ENCODE peak calls at places on chromosomes 13 and 19, in eight cellular contexts. B is heart right ventricle, V is mesendoderm, H is GM23248, E is keratinocyte, U is PC-9, I is gastrocnemius medialis, C is AG04450. K is an unnamed sample.

GRCh38 chr19:30701178-30701577 is 329.0 kb downstream of the ZNF536 start:
- DNase-seq in U (no peak), C (no peak), V (no peak), I (no peak), H (no peak), E (no peak), B (no peak), K (no peak)

GRCh38 chr19:49107625-49108459 is 6.3 kb upstream of the LIN7B start:
- DNase-seq in E (no peak), U (no peak), H (no peak), B (no peak), I (no peak), C (no peak), V (no peak), K (no peak)

GRCh38 chr13:28466151-28466550 is 28.8 kb downstream of the FLT1 start:
- DNase-seq in E (no peak), C (no peak), I (no peak), B (no peak), U (no peak), V (no peak), H (no peak), K (no peak)

GRCh38 chr13:70098669-70099068 is 9.0 kb upstream of the ATXN8OS start:
- DNase-seq in C (no peak), E (no peak), I (no peak), B (no peak), V (no peak), H (peak), U (no peak), K (no peak)

GRCh38 chr13:51823351-51823750 is 19.4 kb upstream of the DHRS12 start:
- DNase-seq in E (no peak), H (no peak), U (no peak), B (no peak), V (no peak), I (no peak), C (no peak), K (no peak)

GRCh38 chr19:55080121-55080914 is 4.6 kb downstream of the EPS8L1 start:
- DNase-seq in B (peak), E (peak), I (no peak), V (peak), C (peak), U (no peak), H (peak), K (no peak)

GRCh38 chr13:46804391-46804815 is 7.4 kb upstream of the ESD start:
- DNase-seq in I (no peak), C (peak), V (peak), U (peak), E (peak), H (peak), B (no peak), K (peak)

GRCh38 chr13:77375554-77375953 is 48.7 kb upstream of the MYCBP2 start:
- DNase-seq in V (no peak), C (no peak), U (no peak), I (no peak), B (no peak), H (peak), E (no peak), K (no peak)

GRCh38 chr19:12939292-12939606 is 840 bp downstream of the CALR start:
- DNase-seq in V (peak), H (peak), B (no peak), C (no peak), I (no peak), U (no peak), E (no peak), K (no peak)

GRCh38 chr19:1910169-1910568 is 5.0 kb downstream of the ADAT3 start:
- DNase-seq in B (no peak), E (no peak), U (no peak), H (peak), V (no peak), I (no peak), C (no peak), K (no peak)

GRCh38 chr13:32645854-32646253 is 59.6 kb downstream of the PDS5B start:
- DNase-seq in V (no peak), U (no peak), C (no peak), B (no peak), H (no peak), E (no peak), I (no peak), K (no peak)

GRCh38 chr19:55646889-55647731 is 902 bp upstream of the CCDC106 start:
- DNase-seq in B (no peak), C (no peak), V (no peak), I (no peak), H (peak), E (no peak), U (no peak), K (no peak)

GRCh38 chr13:30376426-30377311 is 45.6 kb upstream of the UBE2L5 start:
- DNase-seq in B (no peak), E (no peak), C (no peak), V (no peak), U (no peak), H (no peak), I (no peak), K (no peak)

GRCh38 chr19:44889830-44890365 is 1.2 kb upstream of the TOMM40 start:
- DNase-seq in V (no peak), E (no peak), U (no peak), H (no peak), C (no peak), B (no peak), I (no peak), K (no peak)

GRCh38 chr13:25857830-25858229 is 194.0 kb downstream of the SHISA2 start:
- DNase-seq in B (no peak), C (no peak), V (no peak), U (no peak), E (no peak), H (no peak), I (no peak), K (no peak)

GRCh38 chr13:25859528-25859927 is 192.3 kb downstream of the SHISA2 start:
- DNase-seq in H (no peak), C (no peak), V (no peak), I (no peak), B (no peak), U (no peak), E (peak), K (no peak)

GRCh38 chr13:25860265-25860664 is 191.6 kb downstream of the SHISA2 start:
- DNase-seq in H (no peak), B (no peak), U (no peak), V (no peak), I (no peak), E (no peak), C (no peak), K (no peak)

GRCh38 chr13:25862156-25862555 is 189.7 kb downstream of the SHISA2 start:
- DNase-seq in H (no peak), V (no peak), E (no peak), C (no peak), U (no peak), I (no peak), B (no peak), K (no peak)

GRCh38 chr13:25860862-25861261 is 191.0 kb downstream of the SHISA2 start:
- DNase-seq in I (no peak), U (no peak), B (no peak), E (peak), H (peak), C (no peak), V (no peak), K (no peak)
- H3K27ac ChIP-seq in I (no peak), U (no peak), B (no peak), E (peak), H (no peak), C (no peak), V (no peak), K (peak)

GRCh38 chr19:39155114-39155700 is 29.6 kb downstream of the PAK4 start:
- DNase-seq in E (no peak), H (no peak), C (no peak), I (no peak), B (no peak), U (no peak), V (no peak), K (no peak)

GRCh38 chr19:39156891-39157230 is 31.3 kb downstream of the PAK4 start:
- DNase-seq in H (no peak), C (no peak), U (no peak), V (no peak), E (no peak), B (no peak), I (no peak), K (no peak)

GRCh38 chr19:39157275-39157996 is 31.9 kb downstream of the PAK4 start:
- DNase-seq in U (no peak), B (no peak), I (no peak), H (no peak), C (no peak), E (no peak), V (no peak), K (no peak)

GRCh38 chr19:39155741-39156140 is 30.2 kb downstream of the PAK4 start:
- DNase-seq in I (no peak), V (no peak), E (no peak), C (no peak), B (no peak), H (no peak), U (no peak), K (no peak)

GRCh38 chr19:39156230-39156890 is 30.8 kb downstream of the PAK4 start:
- DNase-seq in I (no peak), B (no peak), C (no peak), E (no peak), H (peak), U (peak), V (no peak), K (no peak)
- H3K27ac ChIP-seq in I (no peak), B (no peak), C (no peak), E (no peak), H (no peak), U (no peak), V (no peak), K (peak)

DNA sequence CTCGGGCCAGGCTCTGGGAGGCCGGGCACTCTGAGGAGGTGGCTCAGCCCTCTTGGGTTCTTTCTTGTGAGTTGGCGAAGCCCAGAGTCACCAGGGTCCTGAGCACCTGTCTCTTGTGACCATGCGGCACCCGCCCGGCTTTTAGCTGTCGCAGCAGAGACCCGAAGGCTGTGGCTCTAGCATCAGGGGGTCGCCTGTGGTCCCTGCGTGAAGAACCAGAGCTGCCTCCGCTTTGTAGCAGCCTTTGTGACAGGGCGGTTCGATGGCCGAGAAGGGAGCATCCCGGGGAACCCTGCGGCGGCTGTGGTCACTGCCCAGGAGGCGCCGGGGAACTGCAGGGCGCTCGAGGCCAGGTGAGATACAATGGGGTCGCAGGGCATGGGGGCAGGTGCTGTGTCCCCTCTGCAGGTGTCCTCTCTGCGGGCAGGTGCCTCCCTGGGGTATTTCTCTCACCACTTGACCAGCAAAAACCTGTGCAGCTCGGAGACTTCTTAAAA is 10.4 kb downstream of the MCF2L start:
- DNase-seq in E (no peak), I (no peak), H (no peak), B (no peak), U (no peak), V (no peak), C (no peak), K (no peak)
- H3K27ac ChIP-seq in E (no peak), I (peak), H (no peak), B (peak), U (no peak), V (no peak), C (no peak), K (no peak)

GRCh38 chr19:8319807-8320520 is 1.2 kb downstream of the NDUFA7 start:
- DNase-seq in V (peak), I (no peak), U (no peak), E (no peak), C (no peak), H (no peak), B (no peak), K (no peak)
- H3K27ac ChIP-seq in V (peak), I (peak), U (peak), E (peak), C (no peak), H (peak), B (peak), K (peak)

DNA sequence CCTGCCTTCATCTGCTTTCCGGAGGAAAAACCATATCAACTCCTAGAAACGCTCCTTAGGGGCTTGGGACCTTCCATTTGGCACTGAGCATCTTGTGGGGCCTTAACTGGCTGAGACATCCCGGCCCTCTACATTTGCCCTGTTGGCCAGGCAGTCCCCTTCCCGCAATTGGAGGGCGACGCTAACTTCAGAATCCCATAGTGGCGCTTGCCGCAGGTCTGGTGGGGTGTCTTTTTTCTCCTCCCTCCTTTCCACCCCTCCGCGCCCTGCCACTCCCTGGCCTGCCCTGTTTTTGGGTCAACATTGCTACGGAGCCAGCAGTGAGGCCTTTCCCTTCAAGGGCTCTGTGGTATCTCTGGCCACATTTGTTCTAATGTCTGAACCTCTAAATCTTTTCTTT is 13.6 kb upstream of the CRTC1 start:
- DNase-seq in E (no peak), C (no peak), H (no peak), B (no peak), U (no peak), I (no peak), V (no peak), K (no peak)
- H3K27ac ChIP-seq in E (no peak), C (no peak), H (no peak), B (no peak), U (no peak), I (no peak), V (no peak), K (no peak)

GRCh38 chr13:97307544-97307881 is 85.4 kb downstream of the MBNL2 start:
- DNase-seq in E (no peak), B (no peak), V (no peak), U (no peak), H (peak), C (no peak), I (no peak), K (no peak)

GRCh38 chr13:97306106-97306505 is 84.0 kb downstream of the MBNL2 start:
- DNase-seq in I (no peak), C (no peak), E (no peak), B (no peak), U (no peak), H (no peak), V (no peak), K (no peak)

GRCh38 chr13:97307882-97308624 is 85.9 kb downstream of the MBNL2 start:
- DNase-seq in C (no peak), H (peak), I (no peak), E (no peak), U (peak), B (peak), V (peak), K (no peak)

GRCh38 chr13:97307096-97307495 is 85.0 kb downstream of the MBNL2 start:
- DNase-seq in H (no peak), B (no peak), V (no peak), E (no peak), U (no peak), I (no peak), C (no peak), K (no peak)

DNA sequence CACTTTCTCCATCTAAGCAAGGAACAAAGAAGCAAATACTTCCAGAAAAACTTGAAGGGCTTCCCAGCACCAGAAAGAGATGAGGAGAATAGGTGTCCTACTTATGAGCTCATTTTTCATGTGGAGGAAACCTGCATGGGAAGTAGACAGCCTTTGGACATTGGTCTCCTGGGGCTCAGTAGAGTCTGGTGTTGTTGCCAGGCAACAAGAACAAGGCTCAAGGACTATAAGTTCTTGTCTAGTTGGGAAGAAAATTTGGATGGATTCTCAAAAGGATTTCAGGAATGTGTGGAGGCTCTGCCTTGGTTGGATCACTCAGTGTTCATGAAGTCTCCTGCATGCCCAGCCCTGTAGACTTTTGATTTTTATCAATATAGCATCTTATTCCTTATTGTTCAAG is 84.5 kb downstream of the MBNL2 start:
- DNase-seq in E (no peak), U (no peak), V (no peak), C (no peak), H (no peak), I (no peak), B (no peak), K (no peak)
- H3K27ac ChIP-seq in E (no peak), U (no peak), V (no peak), C (no peak), H (no peak), I (peak), B (no peak), K (no peak)

GRCh38 chr19:6484831-6485230 is 3.2 kb upstream of the DENND1C start:
- DNase-seq in E (no peak), C (no peak), B (no peak), I (no peak), V (no peak), H (peak), U (no peak), K (no peak)
- H3K27ac ChIP-seq in E (no peak), C (no peak), B (no peak), I (no peak), V (no peak), H (no peak), U (peak), K (no peak)

GRCh38 chr19:3687393-3687773 is 12.9 kb downstream of the PIP5K1C start:
- DNase-seq in U (no peak), H (no peak), B (no peak), C (no peak), V (no peak), I (no peak), E (no peak), K (no peak)
- H3K27ac ChIP-seq in U (no peak), H (no peak), B (peak), C (no peak), V (no peak), I (peak), E (no peak), K (no peak)